ENCODE peak calls at places on chromosomes 11 and 22, in five cellular contexts. Y, J, F, M and S are unnamed samples.
A peak's percentile ranks its signal among the peaks of the same experiment; 100 is the strongest.

GRCh38 chr22:25728064-25728463 is 13.9 kb upstream of the MYO18B start:
- DNase-seq in Y (no peak), F (no peak), M (no peak), J (no peak), S (no peak)

GRCh38 chr11:94142308-94143277 is 14.0 kb downstream of the PANX1 start:
- DNase-seq in Y (no peak), M (no peak), J (peak; percentile 14), F (no peak), S (no peak)

GRCh38 chr11:36186340-36186739 is 102.9 kb downstream of the COMMD9 start:
- DNase-seq in F (no peak), J (peak; percentile 94), M (no peak), Y (no peak), S (no peak)

GRCh38 chr11:1085440-1086170 is 10.9 kb downstream of the MUC2 start:
- DNase-seq in F (no peak), M (no peak), J (no peak), Y (no peak), S (no peak)

GRCh38 chr11:128552783-128553661 is 34.3 kb downstream of the ETS1 start:
- DNase-seq in Y (no peak), F (no peak), J (no peak), M (peak; percentile 84), S (no peak)

GRCh38 chr11:102410382-102410784 is 42.2 kb downstream of the TMEM123 start:
- DNase-seq in F (no peak), Y (no peak), M (no peak), J (peak; percentile 47), S (no peak)

GRCh38 chr11:88521354-88522310 is 184.1 kb upstream of the CTSC start:
- DNase-seq in M (no peak), Y (no peak), J (peak; percentile 58), F (no peak), S (no peak)

GRCh38 chr11:57116654-57117053 is 65.1 kb upstream of the LRRC55 start:
- DNase-seq in M (peak; percentile 60), J (peak; percentile 58), Y (no peak), F (no peak), S (no peak)

GRCh38 chr11:122741613-122742012 is 86.1 kb downstream of the UBASH3B start:
- DNase-seq in J (no peak), F (no peak), Y (no peak), M (peak; percentile 84), S (no peak)

GRCh38 chr11:71542856-71543743 is 5.1 kb upstream of the KRTAP5-9 start:
- DNase-seq in F (no peak), M (peak; percentile 73), Y (no peak), J (peak; percentile 3), S (no peak)

GRCh38 chr11:71381781-71382505 is 66.2 kb downstream of the DHCR7 start:
- DNase-seq in Y (no peak), M (no peak), F (no peak), J (no peak), S (no peak)

GRCh38 chr22:22085702-22086500 is 103.3 kb upstream of the TOP3B start:
- DNase-seq in J (no peak), F (peak; percentile 72), M (peak; percentile 19), Y (no peak), S (no peak)

GRCh38 chr11:122020902-122021301 is 95.1 kb downstream of the BLID start:
- DNase-seq in M (no peak), F (no peak), Y (no peak), J (peak; percentile 54), S (no peak)

GRCh38 chr22:40612291-40612740 is 24.2 kb downstream of the MRTFA start:
- DNase-seq in J (no peak), F (no peak), M (no peak), Y (no peak), S (no peak)

GRCh38 chr11:134014502-134014901 is 54.4 kb upstream of the JAM3 start:
- DNase-seq in Y (no peak), J (no peak), F (no peak), M (peak; percentile 43), S (no peak)
- TF ChIP-seq CTCF in Y (no peak), J (peak; percentile 39), F (peak; percentile 28), M (peak; percentile 39), S (no peak)

GRCh38 chr11:28110108-28110838 is 2.1 kb downstream of the METTL15 start:
- DNase-seq in M (peak; percentile 85), J (peak; percentile 83), F (peak; percentile 86), Y (peak; percentile 32), S (peak; percentile 90)
- TF ChIP-seq CTCF in M (no peak), J (peak; percentile 0), F (no peak), Y (no peak), S (no peak)

GRCh38 chr11:126630488-126630887 is 275.0 kb downstream of the ST3GAL4 start:
- DNase-seq in Y (no peak), M (no peak), F (no peak), J (no peak), S (no peak)

GRCh38 chr11:126628450-126628789 is 272.9 kb downstream of the ST3GAL4 start:
- DNase-seq in F (no peak), M (no peak), J (no peak), Y (no peak), S (no peak)

GRCh38 chr11:126627376-126627775 is 271.9 kb downstream of the ST3GAL4 start:
- DNase-seq in M (no peak), F (no peak), J (no peak), Y (no peak), S (no peak)

GRCh38 chr11:126630893-126631292 is 275.4 kb downstream of the ST3GAL4 start:
- DNase-seq in F (no peak), Y (no peak), M (no peak), J (no peak), S (no peak)

DNA sequence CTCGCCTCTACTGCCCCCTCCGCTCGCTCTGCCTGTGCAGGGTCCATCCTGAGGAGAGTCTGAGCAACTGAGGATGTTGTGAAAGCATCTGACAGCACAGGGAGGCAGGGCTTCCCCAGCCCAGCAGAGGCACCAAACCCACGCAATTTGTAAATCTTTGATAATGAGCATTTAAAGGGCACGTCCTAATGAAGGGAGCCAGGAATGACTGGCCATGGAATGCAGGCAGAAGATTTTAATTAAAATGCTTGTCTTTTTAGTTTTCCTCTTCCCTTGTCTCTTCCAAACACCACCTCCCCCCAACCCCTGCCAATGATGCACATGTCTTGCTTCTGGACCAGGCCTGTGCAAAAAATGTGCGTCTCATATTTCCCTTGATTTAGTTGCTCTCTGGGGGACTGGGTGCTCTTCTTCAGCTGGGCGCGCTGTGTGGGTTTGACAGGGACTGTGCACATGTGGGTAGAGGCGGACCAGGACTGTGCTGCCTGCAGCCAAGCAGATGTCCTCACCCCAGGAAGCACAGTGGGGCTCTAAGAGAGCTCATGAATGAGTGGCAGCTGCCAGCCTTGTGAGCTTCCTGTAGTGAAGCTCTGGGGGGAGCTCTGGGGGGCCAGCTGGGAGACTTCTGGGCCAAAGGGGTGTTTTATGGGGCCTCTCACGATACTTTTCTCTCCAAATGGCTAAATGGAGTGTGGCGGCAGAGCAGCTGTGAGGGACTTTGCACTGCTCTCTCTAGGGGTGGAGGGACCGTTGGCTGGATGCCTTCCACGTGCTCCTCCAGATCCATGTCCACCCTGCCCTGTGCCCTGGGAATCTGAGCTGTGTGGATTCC is 273.5 kb downstream of the ST3GAL4 start:
- DNase-seq in F (no peak), M (no peak), Y (no peak), J (peak; percentile 32), S (no peak)
- TF ChIP-seq CTCF in F (no peak), M (no peak), Y (no peak), J (peak; percentile 25), S (no peak)

GRCh38 chr11:27718853-27719574 is 18.8 kb upstream of the BDNF start:
- DNase-seq in Y (no peak), F (peak; percentile 88), M (no peak), J (peak; percentile 43), S (no peak)
- TF ChIP-seq CTCF in Y (no peak), F (no peak), M (no peak), J (no peak), S (no peak)

GRCh38 chr11:10692716-10693115 is 839 bp downstream of the IRAG1 start:
- DNase-seq in F (no peak), Y (no peak), M (no peak), J (no peak), S (no peak)

GRCh38 chr11:10683429-10683828 is 10.1 kb downstream of the IRAG1 start:
- DNase-seq in M (no peak), Y (no peak), J (no peak), F (peak; percentile 46), S (no peak)

GRCh38 chr11:10693509-10694071 is at the start of gene IRAG1:
- DNase-seq in F (peak; percentile 87), M (no peak), Y (no peak), J (peak; percentile 70), S (no peak)

GRCh38 chr11:10688401-10688800 is 5.2 kb downstream of the IRAG1 start:
- DNase-seq in Y (no peak), F (no peak), M (no peak), J (no peak), S (no peak)
- TF ChIP-seq CTCF in Y (no peak), F (no peak), M (peak; percentile 27), J (peak; percentile 35), S (no peak)

GRCh38 chr22:46001046-46001425 is 24.1 kb upstream of the WNT7B start:
- DNase-seq in J (no peak), F (no peak), Y (no peak), M (peak; percentile 28), S (peak; percentile 62)
- TF ChIP-seq CTCF in J (no peak), F (peak; percentile 35), Y (no peak), M (peak; percentile 18), S (no peak)